ENCODE peak calls at places on chromosomes 11 and 22, in six cellular contexts. E is IMR-90, F is mesendoderm, N is neuronal stem cell, P is trophoblast cell, U is H1. O is an unnamed sample.

GRCh38 chr11:58465690-58466089 is 23.7 kb upstream of the OR5B12 start:
- DNase-seq in N (no peak), U (no peak), F (no peak), P (no peak), E (no peak), O (no peak)

GRCh38 chr11:134202661-134203060 is 21.1 kb downstream of the NCAPD3 start:
- DNase-seq in P (peak; percentile 95), U (no peak), E (no peak), N (no peak), F (no peak), O (no peak)

GRCh38 chr11:120142072-120142423 is 4.1 kb upstream of the TRIM29 start:
- DNase-seq in P (no peak), E (no peak), N (no peak), F (peak; percentile 17), U (peak; percentile 39), O (no peak)

GRCh38 chr11:65492637-65493366 is 6.0 kb upstream of the MALAT1 start:
- DNase-seq in F (peak; percentile 65), P (peak; percentile 91), U (no peak), N (no peak), E (peak; percentile 89), O (peak; percentile 95)

GRCh38 chr11:44308923-44309482 is 936 bp downstream of the ALX4 start:
- DNase-seq in U (no peak), F (peak; percentile 54), N (no peak), E (no peak), P (peak; percentile 20), O (no peak)

GRCh38 chr11:74870485-74870884 is 78.4 kb downstream of the XRRA1 start:
- DNase-seq in N (no peak), U (no peak), F (peak; percentile 77), E (peak; percentile 66), P (peak; percentile 73), O (peak; percentile 61)

GRCh38 chr11:126949066-126949945 is 51.3 kb downstream of the KIRREL3 start:
- DNase-seq in P (no peak), N (no peak), F (no peak), E (peak; percentile 93), U (no peak), O (no peak)

GRCh38 chr11:65891180-65892136 is 985 bp downstream of the CCDC85B start:
- DNase-seq in N (no peak), P (no peak), U (peak; percentile 72), F (peak; percentile 73), E (no peak), O (no peak)

GRCh38 chr11:75167617-75168016 is 16.7 kb downstream of the SLCO2B1 start:
- DNase-seq in F (no peak), P (no peak), N (no peak), E (no peak), U (no peak), O (no peak)

GRCh38 chr11:68039526-68040086 is 781 bp downstream of the TCIRG1 start:
- DNase-seq in P (no peak), F (no peak), E (no peak), N (no peak), U (peak; percentile 53), O (no peak)

GRCh38 chr11:67671211-67671520 is 3.3 kb downstream of the ALDH3B2 start:
- DNase-seq in U (no peak), P (peak; percentile 39), F (no peak), N (no peak), E (no peak), O (no peak)

GRCh38 chr11:69130586-69131566 is 24.9 kb upstream of the SMIM38 start:
- DNase-seq in N (no peak), E (no peak), F (no peak), U (no peak), P (no peak), O (no peak)

GRCh38 chr11:73653996-73654395 is 7.6 kb downstream of the PLEKHB1 start:
- DNase-seq in N (no peak), U (no peak), E (no peak), F (no peak), P (no peak), O (no peak)

GRCh38 chr11:80748207-80748606 is 1307.4 kb upstream of the TENM4 start:
- DNase-seq in F (no peak), E (no peak), N (no peak), P (no peak), U (no peak), O (no peak)

GRCh38 chr22:43237280-43237679 is 50.3 kb upstream of the TTLL12 start:
- DNase-seq in F (no peak), U (no peak), P (no peak), E (no peak), N (no peak), O (no peak)

GRCh38 chr11:69483696-69484426 is 2.4 kb downstream of the LINC01488 start:
- DNase-seq in P (no peak), U (no peak), E (no peak), N (no peak), F (no peak), O (no peak)

GRCh38 chr11:65558002-65558784 is at the start of gene LTBP3:
- DNase-seq in E (peak; percentile 71), P (peak; percentile 80), F (peak; percentile 71), U (peak; percentile 72), N (no peak), O (peak; percentile 81)

GRCh38 chr11:34784318-34784841 is 131.8 kb downstream of the APIP start:
- DNase-seq in P (no peak), U (no peak), E (no peak), F (no peak), N (no peak), O (no peak)

GRCh38 chr11:62770778-62771143 is 435 bp upstream of the TAF6L start:
- DNase-seq in E (no peak), U (peak; percentile 65), F (no peak), P (no peak), N (no peak), O (no peak)

GRCh38 chr11:2097356-2097997 is 41.7 kb downstream of the IGF2 start:
- DNase-seq in E (peak; percentile 82), N (peak; percentile 80), F (peak; percentile 84), U (peak; percentile 80), P (peak; percentile 2), O (peak; percentile 93)

GRCh38 chr11:876550-876949 is 33.9 kb downstream of the TSPAN4 start:
- DNase-seq in P (no peak), F (no peak), N (no peak), E (peak; percentile 6), U (no peak), O (no peak)

GRCh38 chr11:46537851-46538295 is 56.0 kb downstream of the AMBRA1 start:
- DNase-seq in F (peak; percentile 96), U (peak; percentile 78), P (peak; percentile 91), N (peak; percentile 86), E (peak; percentile 78), O (peak; percentile 83)

GRCh38 chr22:41659941-41660340 is 28.7 kb downstream of the SNU13 start:
- DNase-seq in P (no peak), E (no peak), N (no peak), F (no peak), U (no peak), O (no peak)

GRCh38 chr11:129230006-129230405 is 37.9 kb upstream of the ARHGAP32 start:
- DNase-seq in N (no peak), U (no peak), E (peak; percentile 12), P (no peak), F (no peak), O (peak; percentile 14)

GRCh38 chr11:28514391-28514790 is 406.2 kb downstream of the METTL15 start:
- DNase-seq in U (no peak), E (peak; percentile 54), N (no peak), P (peak; percentile 23), F (no peak), O (no peak)

GRCh38 chr11:65643971-65644370 is 6.1 kb downstream of the SIPA1 start:
- DNase-seq in N (no peak), F (peak; percentile 57), P (no peak), E (no peak), U (no peak), O (no peak)

GRCh38 chr22:25628494-25628893 is 64.0 kb downstream of the GRK3 start:
- DNase-seq in F (no peak), N (no peak), P (no peak), E (no peak), U (no peak), O (no peak)

DNA sequence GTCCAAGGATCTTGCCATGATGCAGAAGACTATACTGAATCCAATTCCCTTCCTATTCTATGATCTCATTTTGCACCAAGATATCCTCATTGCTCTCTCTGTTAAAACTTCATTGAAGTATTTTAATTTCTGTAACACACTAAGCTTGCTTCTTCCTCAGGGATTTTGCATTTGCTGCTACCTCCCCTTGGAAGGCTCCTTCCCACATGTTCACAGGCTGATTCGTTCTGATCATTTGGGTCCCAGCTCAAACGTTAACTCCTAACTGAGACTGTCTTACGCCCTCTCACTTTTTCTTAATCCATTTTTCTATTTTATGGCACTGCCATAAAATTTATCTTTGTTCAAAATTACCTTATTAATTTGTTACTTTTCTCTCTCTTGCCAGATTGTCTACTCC is 713.0 kb upstream of the LRRC4C start:
- DNase-seq in U (no peak), F (no peak), E (no peak), N (no peak), P (no peak), O (no peak)
- H2AK5ac ChIP-seq in U (no peak overlapping the region), F (no peak overlapping the region), E (no peak overlapping the region), N (no peak overlapping the region), P (no peak overlapping the region), O (no peak overlapping the region)

GRCh38 chr22:36236338-36237319 is 2.7 kb downstream of the APOL2 start:
- DNase-seq in F (no peak), U (no peak), N (no peak), P (no peak), E (no peak), O (no peak)
- H3K4me3 ChIP-seq in F (no peak overlapping the region), U (no peak overlapping the region), N (no peak overlapping the region), P (no peak overlapping the region), E (no peak overlapping the region), O (peak overlapping the region; percentile 86)

DNA sequence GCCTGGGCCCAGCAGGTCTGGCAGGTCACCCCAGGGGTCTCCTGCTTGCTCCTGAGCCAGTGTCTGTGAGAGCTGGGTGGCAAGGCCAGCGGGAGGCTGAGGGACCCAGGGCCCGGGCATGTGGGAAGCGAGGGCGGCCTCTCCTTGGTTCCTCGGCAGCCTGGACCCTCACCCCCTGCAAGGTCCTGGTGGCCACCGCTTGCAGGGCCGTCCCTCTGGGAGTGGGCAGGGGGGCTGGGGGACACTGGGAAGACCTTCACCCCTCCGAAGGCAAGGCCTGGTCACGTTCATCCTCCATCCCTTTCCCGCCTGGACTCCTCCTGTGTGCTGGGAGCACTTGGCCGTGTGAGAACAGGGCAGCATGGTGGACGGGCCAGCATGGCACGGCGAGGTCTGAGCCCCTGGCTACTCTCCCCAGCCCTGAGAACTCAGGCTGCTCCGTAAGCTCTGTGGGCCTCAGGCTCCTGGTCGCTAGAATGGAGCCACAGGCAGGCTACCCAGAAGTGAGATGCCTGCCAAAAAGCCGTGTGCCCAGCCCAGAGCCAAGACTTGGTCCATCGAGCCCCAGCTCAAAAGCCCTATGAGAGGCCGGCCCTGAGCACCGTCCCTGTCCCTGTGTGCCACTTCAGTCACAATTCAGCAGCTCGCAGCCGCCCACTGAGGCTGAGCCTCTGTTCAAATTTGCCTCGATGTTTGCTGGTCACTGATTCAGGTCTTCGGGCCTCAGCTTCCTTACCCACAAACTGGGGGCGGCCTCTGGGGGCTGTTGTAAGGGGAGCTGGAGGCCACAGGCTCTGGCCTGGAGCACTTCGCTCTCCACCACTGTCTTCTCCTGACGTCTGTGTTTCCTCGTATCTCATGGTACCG is 45.0 kb downstream of the IGLL1 start:
- DNase-seq in U (no peak), P (no peak), E (no peak), F (no peak), N (no peak), O (no peak)
- H2AK5ac ChIP-seq in U (peak overlapping the region; percentile 94), P (peak overlapping the region; percentile 19), E (no peak overlapping the region), F (peak overlapping the region; percentile 100), N (peak overlapping the region; percentile 100), O (no peak overlapping the region)

DNA sequence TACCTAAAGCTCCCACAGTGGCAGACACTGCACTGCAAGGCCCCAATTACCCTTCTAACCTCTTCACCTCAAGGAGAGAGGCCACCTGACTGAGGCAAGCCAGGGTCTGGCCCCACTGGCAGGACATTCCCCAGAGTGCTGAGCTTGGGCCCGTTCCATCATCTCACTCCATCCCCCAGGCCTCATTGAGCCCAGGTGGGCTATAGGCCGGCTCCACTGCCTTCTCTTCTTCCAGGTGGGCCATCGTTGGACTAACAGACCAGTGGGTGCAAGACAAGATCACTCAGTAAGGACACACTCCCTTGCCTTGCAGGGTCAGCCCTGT is 19.1 kb downstream of the CDC45 start:
- DNase-seq in P (no peak), F (no peak), N (no peak), E (no peak), U (no peak), O (no peak)
- H3K4me3 ChIP-seq in P (no peak overlapping the region), F (no peak overlapping the region), N (no peak overlapping the region), E (no peak overlapping the region), U (no peak overlapping the region), O (no peak overlapping the region)